ENCODE peak calls at places on chromosomes 12 and 14, in nine cellular contexts. Y is breast epithelium, C is stomach, R is GM12878, A is spleen, S is HCT116, P is vagina, M is K562, I is transverse colon. H is an unnamed sample.

GRCh38 chr12:88255224-88255623 is 113.1 kb downstream of the TMTC3 start:
- DNase-seq in Y (no peak), C (no peak), R (no peak), A (no peak), S (no peak), P (no peak), M (no peak), I (no peak), H (no peak)

GRCh38 chr12:67937822-67938221 is 51.4 kb upstream of the IFNG-AS1 start:
- DNase-seq in Y (no peak), C (no peak), R (no peak), A (no peak), S (no peak), P (no peak), M (no peak), I (no peak), H (no peak)

GRCh38 chr12:58916891-58917570 is 3.3 kb downstream of the LRIG3 start:
- DNase-seq in Y (no peak), C (no peak), R (no peak), A (no peak), S (no peak), P (no peak), M (no peak), I (peak; percentile 22), H (no peak)

GRCh38 chr14:65431951-65432350 is 19.4 kb downstream of the FUT8 start:
- DNase-seq in Y (no peak), C (no peak), R (no peak), A (no peak), S (no peak), P (no peak), M (no peak), I (no peak), H (no peak)

GRCh38 chr12:125949471-125949870 is 884.2 kb downstream of the AACS start:
- DNase-seq in Y (no peak), C (no peak), R (no peak), A (no peak), S (no peak), P (no peak), M (no peak), I (no peak), H (no peak)

GRCh38 chr12:100141998-100142850 is 450 bp downstream of the BLTP3B start:
- DNase-seq in Y (peak; percentile 52), C (peak; percentile 75), R (no peak), A (peak; percentile 93), S (no peak), P (no peak), M (peak; percentile 60), I (peak; percentile 68), H (peak; percentile 82)

GRCh38 chr12:92987846-92988621 is 58.9 kb upstream of the EEA1 start:
- DNase-seq in Y (no peak), C (no peak), R (peak; percentile 98), A (no peak), S (no peak), P (no peak), M (no peak), I (peak; percentile 50), H (no peak)

GRCh38 chr12:100163416-100164152 is 20.9 kb upstream of the BLTP3B start:
- DNase-seq in Y (peak; percentile 70), C (peak; percentile 88), R (no peak), A (peak; percentile 93), S (peak; percentile 64), P (no peak), M (peak; percentile 62), I (peak; percentile 87), H (peak; percentile 77)

GRCh38 chr12:6430990-6431353 is 13.8 kb upstream of the CD27 start:
- DNase-seq in Y (no peak), C (peak; percentile 15), R (no peak), A (no peak), S (no peak), P (no peak), M (no peak), I (no peak), H (no peak)

GRCh38 chr12:132554857-132555630 is 55.3 kb downstream of the LRCOL1 start:
- DNase-seq in Y (no peak), C (no peak), R (no peak), A (no peak), S (no peak), P (no peak), M (peak; percentile 63), I (no peak), H (no peak)

GRCh38 chr14:68687746-68688145 is 105.1 kb downstream of the ZFP36L1 start:
- DNase-seq in Y (no peak), C (no peak), R (no peak), A (no peak), S (peak; percentile 70), P (no peak), M (no peak), I (no peak), H (no peak)

GRCh38 chr12:104365921-104366410 is 62.4 kb downstream of the EID3 start:
- DNase-seq in Y (no peak), C (no peak), R (no peak), A (no peak), S (no peak), P (no peak), M (no peak), I (no peak), H (no peak)

GRCh38 chr12:70849265-70849960 is 71.1 kb downstream of the PTPRR start:
- DNase-seq in Y (no peak), C (no peak), R (no peak), A (no peak), S (peak; percentile 16), P (no peak), M (no peak), I (no peak), H (no peak)

GRCh38 chr12:180445-180844 is 33.5 kb downstream of the SLC6A12 start:
- DNase-seq in Y (no peak), C (peak; percentile 34), R (peak; percentile 25), A (no peak), S (no peak), P (no peak), M (no peak), I (peak; percentile 44), H (no peak)

GRCh38 chr12:20024194-20024593 is 344.1 kb upstream of the PDE3A start:
- DNase-seq in Y (no peak), C (no peak), R (no peak), A (no peak), S (no peak), P (no peak), M (no peak), I (no peak), H (no peak)

GRCh38 chr12:82411561-82412230 is 53.4 kb downstream of the METTL25 start:
- DNase-seq in Y (no peak), C (no peak), R (no peak), A (no peak), S (no peak), P (no peak), M (no peak), I (no peak), H (no peak)

GRCh38 chr12:113831016-113831415 is 135.1 kb downstream of the RBM19 start:
- DNase-seq in Y (no peak), C (no peak), R (no peak), A (no peak), S (no peak), P (no peak), M (no peak), I (no peak), H (no peak)

GRCh38 chr14:54354968-54355641 is 41.7 kb upstream of the CDKN3 start:
- DNase-seq in Y (no peak), C (no peak), R (no peak), A (no peak), S (no peak), P (no peak), M (no peak), I (no peak), H (no peak)

GRCh38 chr12:14171111-14171510 is 189.7 kb upstream of the GRIN2B start:
- DNase-seq in Y (no peak), C (no peak), R (peak; percentile 42), A (no peak), S (no peak), P (no peak), M (no peak), I (no peak), H (no peak)

GRCh38 chr14:105292810-105293711 is 7.7 kb downstream of the BRF1 start:
- DNase-seq in Y (no peak), C (no peak), R (no peak), A (no peak), S (no peak), P (no peak), M (no peak), I (no peak), H (no peak)

GRCh38 chr14:36617824-36618223 is 35.4 kb upstream of the NKX2-8 start:
- DNase-seq in Y (no peak), C (no peak), R (no peak), A (no peak), S (no peak), P (no peak), M (no peak), I (no peak), H (no peak)

GRCh38 chr12:80714055-80714454 is 2.7 kb upstream of the MYF5 start:
- DNase-seq in Y (no peak), C (no peak), R (no peak), A (no peak), S (no peak), P (no peak), M (no peak), I (no peak), H (no peak)

GRCh38 chr14:31717294-31718085 is 156.3 kb downstream of the NUBPL start:
- DNase-seq in Y (no peak), C (no peak), R (no peak), A (no peak), S (no peak), P (no peak), M (no peak), I (no peak), H (no peak)

GRCh38 chr14:50000215-50001145 is 107.6 kb downstream of the ARF6 start:
- DNase-seq in Y (peak; percentile 78), C (peak; percentile 56), R (no peak), A (peak; percentile 92), S (peak; percentile 71), P (no peak), M (no peak), I (peak; percentile 76), H (peak; percentile 41)
- TF ChIP-seq POLR2AphosphoS5 in Y (peak; percentile 58), C (no peak), R (peak; percentile 84), A (peak; percentile 84), S (peak; percentile 41), P (no peak), M (no peak), I (peak; percentile 7), H (no peak)

GRCh38 chr14:100375963-100376735 is 53.0 kb downstream of the SLC25A47 start:
- DNase-seq in Y (peak; percentile 93), C (peak; percentile 95), R (peak; percentile 74), A (peak; percentile 97), S (peak; percentile 83), P (peak; percentile 97), M (peak; percentile 86), I (peak; percentile 95), H (peak; percentile 88)
- TF ChIP-seq POLR2A in Y (peak; percentile 40), C (no peak), R (peak; percentile 91), A (peak; percentile 34), S (peak; percentile 57), P (no peak), M (peak; percentile 83), I (peak; percentile 82), H (peak; percentile 58)

GRCh38 chr12:109460538-109460937 is 16.6 kb downstream of the KCTD10 start:
- DNase-seq in Y (no peak), C (no peak), R (no peak), A (no peak), S (no peak), P (no peak), M (peak; percentile 28), I (no peak), H (no peak)
- H3K4me1 ChIP-seq in Y (peaks cover 45% of the 10 kb centered on the region), C (peaks cover 80% of the 10 kb centered on the region), R (peaks cover 3% of the 10 kb centered on the region), A (peaks cover 43% of the 10 kb centered on the region), S (peaks cover 39% of the 10 kb centered on the region), P (peaks cover 89% of the 10 kb centered on the region), M (peaks cover 34% of the 10 kb centered on the region), I (peaks cover 72% of the 10 kb centered on the region), H (peaks cover 32% of the 10 kb centered on the region)

GRCh38 chr12:3252416-3252815 is 175.2 kb downstream of the TSPAN9 start:
- DNase-seq in Y (peak; percentile 62), C (peak; percentile 56), R (no peak), A (no peak), S (no peak), P (peak; percentile 93), M (no peak), I (peak; percentile 72), H (peak; percentile 87)
- TF ChIP-seq POLR2AphosphoS5 in Y (peak; percentile 39), C (peak; percentile 85), R (no peak), A (peak; percentile 48), S (no peak), P (peak; percentile 85), M (no peak), I (peak; percentile 52), H (peak; percentile 90)

H was measured in prostate gland.